ENCODE peak calls at places on chromosomes 6 and 20, in nine cellular contexts. One of them, this sample, is unnamed.

GRCh38 chr6:158536891-158537798 is 22.7 kb upstream of the TMEM181 start:
- DNase-seq in foreskin fibroblast: peak; percentile 19
- DNase-seq in fibroblast of pulmonary artery: peak; percentile 6
- DNase-seq in bronchial epithelial cell: no peak
- DNase-seq in hepatocyte: peak; percentile 70
- DNase-seq in AG04450: no peak
- DNase-seq in astrocyte of the spinal cord: no peak
- DNase-seq in BJ: no peak
- DNase-seq in cardiac muscle cell: peak; percentile 84
- DNase-seq in this sample: no peak

GRCh38 chr20:53879048-53879684 is 191.2 kb downstream of the BCAS1 start:
- DNase-seq in foreskin fibroblast: no peak
- DNase-seq in fibroblast of pulmonary artery: no peak
- DNase-seq in bronchial epithelial cell: no peak
- DNase-seq in hepatocyte: no peak
- DNase-seq in AG04450: no peak
- DNase-seq in astrocyte of the spinal cord: no peak
- DNase-seq in BJ: no peak
- DNase-seq in cardiac muscle cell: no peak
- DNase-seq in this sample: no peak

GRCh38 chr6:96939019-96939805 is 14.7 kb downstream of the KLHL32 start:
- DNase-seq in foreskin fibroblast: peak; percentile 59
- DNase-seq in fibroblast of pulmonary artery: peak; percentile 64
- DNase-seq in bronchial epithelial cell: peak; percentile 88
- DNase-seq in hepatocyte: no peak
- DNase-seq in AG04450: no peak
- DNase-seq in astrocyte of the spinal cord: peak; percentile 42
- DNase-seq in BJ: no peak
- DNase-seq in cardiac muscle cell: no peak
- DNase-seq in this sample: peak; percentile 51

GRCh38 chr6:128807577-128807976 is 75.4 kb upstream of the LAMA2 start:
- DNase-seq in foreskin fibroblast: peak; percentile 10
- DNase-seq in fibroblast of pulmonary artery: peak; percentile 78
- DNase-seq in bronchial epithelial cell: peak; percentile 65
- DNase-seq in hepatocyte: peak; percentile 35
- DNase-seq in AG04450: peak; percentile 11
- DNase-seq in astrocyte of the spinal cord: peak; percentile 74
- DNase-seq in BJ: no peak
- DNase-seq in cardiac muscle cell: peak; percentile 42
- DNase-seq in this sample: no peak

GRCh38 chr6:82588859-82589412 is 225.3 kb downstream of the TPBG start:
- DNase-seq in foreskin fibroblast: no peak
- DNase-seq in fibroblast of pulmonary artery: no peak
- DNase-seq in bronchial epithelial cell: no peak
- DNase-seq in hepatocyte: no peak
- DNase-seq in AG04450: no peak
- DNase-seq in astrocyte of the spinal cord: no peak
- DNase-seq in BJ: no peak
- DNase-seq in cardiac muscle cell: no peak
- DNase-seq in this sample: no peak

GRCh38 chr6:89250239-89250638 is 33.1 kb upstream of the GABRR1 start:
- DNase-seq in foreskin fibroblast: no peak
- DNase-seq in fibroblast of pulmonary artery: no peak
- DNase-seq in bronchial epithelial cell: no peak
- DNase-seq in hepatocyte: no peak
- DNase-seq in AG04450: no peak
- DNase-seq in astrocyte of the spinal cord: no peak
- DNase-seq in BJ: no peak
- DNase-seq in cardiac muscle cell: no peak
- DNase-seq in this sample: no peak

GRCh38 chr20:7503501-7503900 is 436.8 kb downstream of the HAO1 start:
- DNase-seq in foreskin fibroblast: peak; percentile 51
- DNase-seq in fibroblast of pulmonary artery: peak; percentile 70
- DNase-seq in bronchial epithelial cell: no peak
- DNase-seq in hepatocyte: no peak
- DNase-seq in AG04450: no peak
- DNase-seq in astrocyte of the spinal cord: no peak
- DNase-seq in BJ: no peak
- DNase-seq in cardiac muscle cell: no peak
- DNase-seq in this sample: no peak

GRCh38 chr6:160005861-160006540 is 37.1 kb downstream of the IGF2R start:
- DNase-seq in foreskin fibroblast: peak; percentile 41
- DNase-seq in fibroblast of pulmonary artery: peak; percentile 63
- DNase-seq in bronchial epithelial cell: no peak
- DNase-seq in hepatocyte: no peak
- DNase-seq in AG04450: no peak
- DNase-seq in astrocyte of the spinal cord: peak; percentile 52
- DNase-seq in BJ: no peak
- DNase-seq in cardiac muscle cell: no peak
- DNase-seq in this sample: no peak

GRCh38 chr6:90131614-90132423 is 164.8 kb downstream of the BACH2 start:
- DNase-seq in foreskin fibroblast: peak; percentile 42
- DNase-seq in fibroblast of pulmonary artery: no peak
- DNase-seq in bronchial epithelial cell: no peak
- DNase-seq in hepatocyte: no peak
- DNase-seq in AG04450: peak; percentile 59
- DNase-seq in astrocyte of the spinal cord: peak; percentile 82
- DNase-seq in BJ: peak; percentile 85
- DNase-seq in cardiac muscle cell: peak; percentile 20
- DNase-seq in this sample: no peak

GRCh38 chr20:52001999-52002666 is 189.4 kb downstream of the ZFP64 start:
- DNase-seq in foreskin fibroblast: no peak
- DNase-seq in fibroblast of pulmonary artery: peak; percentile 24
- DNase-seq in bronchial epithelial cell: no peak
- DNase-seq in hepatocyte: peak; percentile 21
- DNase-seq in AG04450: no peak
- DNase-seq in astrocyte of the spinal cord: no peak
- DNase-seq in BJ: no peak
- DNase-seq in cardiac muscle cell: no peak
- DNase-seq in this sample: no peak

GRCh38 chr6:1554241-1554880 is 55.4 kb upstream of the FOXC1 start:
- DNase-seq in foreskin fibroblast: no peak
- DNase-seq in fibroblast of pulmonary artery: no peak
- DNase-seq in bronchial epithelial cell: no peak
- DNase-seq in hepatocyte: no peak
- DNase-seq in AG04450: no peak
- DNase-seq in astrocyte of the spinal cord: no peak
- DNase-seq in BJ: no peak
- DNase-seq in cardiac muscle cell: no peak
- DNase-seq in this sample: no peak
- H3K4me3 ChIP-seq in foreskin fibroblast: peak overlapping the region; percentile 73
- H3K4me3 ChIP-seq in fibroblast of pulmonary artery: peak overlapping the region; percentile 60
- H3K4me3 ChIP-seq in bronchial epithelial cell: peak overlapping the region; percentile 49
- H3K4me3 ChIP-seq in hepatocyte: peak overlapping the region; percentile 24
- H3K4me3 ChIP-seq in AG04450: peak overlapping the region; percentile 63
- H3K4me3 ChIP-seq in astrocyte of the spinal cord: peak overlapping the region; percentile 48
- H3K4me3 ChIP-seq in BJ: peak overlapping the region; percentile 62
- H3K4me3 ChIP-seq in cardiac muscle cell: peak overlapping the region; percentile 15
- H3K4me3 ChIP-seq in this sample: peak overlapping the region; percentile 58

DNA sequence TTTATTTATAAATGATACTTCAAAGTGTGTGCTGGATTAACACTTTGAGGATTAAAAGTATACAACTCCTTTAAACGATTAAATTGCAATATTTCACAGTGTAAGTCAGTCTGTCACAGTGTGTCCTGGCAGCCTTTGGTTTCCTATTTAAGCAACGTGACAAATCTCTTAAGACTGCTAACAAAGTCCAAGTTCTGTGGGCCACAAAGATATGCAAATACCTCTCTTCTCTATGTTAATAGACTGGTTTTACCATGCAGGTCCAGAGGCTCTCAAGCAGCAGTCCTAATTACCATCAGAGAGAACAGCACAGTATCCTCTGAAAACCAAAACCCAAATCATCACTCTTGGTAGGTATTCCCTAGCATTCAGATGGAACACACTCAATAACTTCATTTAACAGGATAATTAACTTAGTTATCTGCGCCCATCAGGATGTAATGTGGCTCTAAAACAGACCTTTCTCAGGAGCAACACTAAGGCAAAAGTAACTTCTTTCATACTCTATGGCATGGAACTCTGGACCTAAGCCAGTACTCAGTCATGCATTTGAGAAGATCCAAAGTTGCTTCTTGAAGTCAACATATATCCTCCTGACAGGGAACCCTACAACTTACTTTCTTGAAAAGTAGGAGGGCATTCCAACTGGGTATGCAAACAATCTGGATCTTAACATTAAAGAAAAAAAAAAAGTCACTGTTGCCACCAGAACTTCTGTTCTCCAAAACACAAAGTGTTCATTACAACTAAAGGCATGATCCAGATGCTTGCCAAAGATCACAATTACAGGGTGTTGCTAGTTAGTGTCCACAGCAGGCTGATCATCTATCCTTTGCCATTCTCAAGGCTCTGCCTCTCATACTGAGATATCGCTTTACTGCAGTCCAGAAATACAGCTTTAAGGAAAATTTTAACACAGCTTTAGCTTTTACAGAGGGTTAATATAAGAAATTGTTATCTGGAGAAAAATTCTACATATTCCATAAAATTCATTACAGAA is 53.2 kb downstream of the MAN1A1 start:
- DNase-seq in foreskin fibroblast: no peak
- DNase-seq in fibroblast of pulmonary artery: no peak
- DNase-seq in bronchial epithelial cell: no peak
- DNase-seq in hepatocyte: no peak
- DNase-seq in AG04450: no peak
- DNase-seq in astrocyte of the spinal cord: no peak
- DNase-seq in BJ: no peak
- DNase-seq in cardiac muscle cell: no peak
- DNase-seq in this sample: no peak
- H3K4me3 ChIP-seq in foreskin fibroblast: no peak overlapping the region
- H3K4me3 ChIP-seq in fibroblast of pulmonary artery: no peak overlapping the region
- H3K4me3 ChIP-seq in bronchial epithelial cell: no peak overlapping the region
- H3K4me3 ChIP-seq in hepatocyte: no peak overlapping the region
- H3K4me3 ChIP-seq in AG04450: no peak overlapping the region
- H3K4me3 ChIP-seq in astrocyte of the spinal cord: no peak overlapping the region
- H3K4me3 ChIP-seq in BJ: no peak overlapping the region
- H3K4me3 ChIP-seq in cardiac muscle cell: no peak overlapping the region
- H3K4me3 ChIP-seq in this sample: no peak overlapping the region

DNA sequence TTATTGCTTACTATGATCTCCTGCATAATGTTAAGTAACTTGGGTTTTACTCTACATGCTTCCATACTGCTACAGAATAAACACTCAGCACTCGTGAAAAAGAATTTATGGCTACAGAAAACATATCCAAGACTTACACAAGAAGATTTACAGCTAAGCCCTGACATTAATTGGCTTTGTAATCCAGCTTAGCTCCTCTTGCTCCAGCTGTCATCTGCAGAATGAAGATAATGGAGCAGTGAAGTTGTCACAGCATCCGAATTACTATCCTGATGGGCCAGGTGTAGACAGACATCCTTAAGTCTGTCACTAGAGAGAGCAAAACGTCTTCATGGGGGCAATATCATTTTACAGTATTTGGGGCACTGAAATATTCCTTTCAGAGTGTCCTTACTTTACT is 155.3 kb downstream of the PRKN start:
- DNase-seq in foreskin fibroblast: no peak
- DNase-seq in fibroblast of pulmonary artery: no peak
- DNase-seq in bronchial epithelial cell: no peak
- DNase-seq in hepatocyte: no peak
- DNase-seq in AG04450: no peak
- DNase-seq in astrocyte of the spinal cord: no peak
- DNase-seq in BJ: no peak
- DNase-seq in cardiac muscle cell: no peak
- DNase-seq in this sample: no peak
- H3K4me3 ChIP-seq in foreskin fibroblast: no peak overlapping the region
- H3K4me3 ChIP-seq in fibroblast of pulmonary artery: no peak overlapping the region
- H3K4me3 ChIP-seq in bronchial epithelial cell: no peak overlapping the region
- H3K4me3 ChIP-seq in hepatocyte: no peak overlapping the region
- H3K4me3 ChIP-seq in AG04450: no peak overlapping the region
- H3K4me3 ChIP-seq in astrocyte of the spinal cord: no peak overlapping the region
- H3K4me3 ChIP-seq in BJ: no peak overlapping the region
- H3K4me3 ChIP-seq in cardiac muscle cell: no peak overlapping the region
- H3K4me3 ChIP-seq in this sample: no peak overlapping the region

GRCh38 chr20:48629069-48629959 is 198.5 kb downstream of the PREX1 start:
- DNase-seq in foreskin fibroblast: no peak
- DNase-seq in fibroblast of pulmonary artery: no peak
- DNase-seq in bronchial epithelial cell: no peak
- DNase-seq in hepatocyte: no peak
- DNase-seq in AG04450: no peak
- DNase-seq in astrocyte of the spinal cord: no peak
- DNase-seq in BJ: no peak
- DNase-seq in cardiac muscle cell: no peak
- DNase-seq in this sample: peak; percentile 80

GRCh38 chr20:48631114-48632016 is 196.4 kb downstream of the PREX1 start:
- DNase-seq in foreskin fibroblast: peak; percentile 48
- DNase-seq in fibroblast of pulmonary artery: peak; percentile 43
- DNase-seq in bronchial epithelial cell: no peak
- DNase-seq in hepatocyte: no peak
- DNase-seq in AG04450: no peak
- DNase-seq in astrocyte of the spinal cord: peak; percentile 22
- DNase-seq in BJ: no peak
- DNase-seq in cardiac muscle cell: no peak
- DNase-seq in this sample: peak; percentile 75

GRCh38 chr20:48629960-48630315 is 197.9 kb downstream of the PREX1 start:
- DNase-seq in foreskin fibroblast: no peak
- DNase-seq in fibroblast of pulmonary artery: no peak
- DNase-seq in bronchial epithelial cell: no peak
- DNase-seq in hepatocyte: no peak
- DNase-seq in AG04450: no peak
- DNase-seq in astrocyte of the spinal cord: no peak
- DNase-seq in BJ: no peak
- DNase-seq in cardiac muscle cell: no peak
- DNase-seq in this sample: no peak

GRCh38 chr20:48632017-48632824 is 195.6 kb downstream of the PREX1 start:
- DNase-seq in foreskin fibroblast: no peak
- DNase-seq in fibroblast of pulmonary artery: no peak
- DNase-seq in bronchial epithelial cell: no peak
- DNase-seq in hepatocyte: no peak
- DNase-seq in AG04450: no peak
- DNase-seq in astrocyte of the spinal cord: no peak
- DNase-seq in BJ: no peak
- DNase-seq in cardiac muscle cell: no peak
- DNase-seq in this sample: peak; percentile 78

GRCh38 chr20:48630342-48631075 is 197.3 kb downstream of the PREX1 start:
- DNase-seq in foreskin fibroblast: no peak
- DNase-seq in fibroblast of pulmonary artery: no peak
- DNase-seq in bronchial epithelial cell: no peak
- DNase-seq in hepatocyte: no peak
- DNase-seq in AG04450: no peak
- DNase-seq in astrocyte of the spinal cord: no peak
- DNase-seq in BJ: no peak
- DNase-seq in cardiac muscle cell: no peak
- DNase-seq in this sample: peak; percentile 74
- H3K4me3 ChIP-seq in foreskin fibroblast: no peak overlapping the region
- H3K4me3 ChIP-seq in fibroblast of pulmonary artery: no peak overlapping the region
- H3K4me3 ChIP-seq in bronchial epithelial cell: no peak overlapping the region
- H3K4me3 ChIP-seq in hepatocyte: no peak overlapping the region
- H3K4me3 ChIP-seq in AG04450: no peak overlapping the region
- H3K4me3 ChIP-seq in astrocyte of the spinal cord: no peak overlapping the region
- H3K4me3 ChIP-seq in BJ: no peak overlapping the region
- H3K4me3 ChIP-seq in cardiac muscle cell: no peak overlapping the region
- H3K4me3 ChIP-seq in this sample: no peak overlapping the region

This sample was measured in RWPE2.